ENCODE peak calls at places on chromosomes 13 and 19, in seven cellular contexts. P, E, U, A, M, X and T are unnamed samples.

GRCh38 chr13:93169980-93170379 is 56.6 kb upstream of the GPC6 start:
- DNase-seq in U (no peak), P (peak; percentile 99), M (peak; percentile 58), E (peak; percentile 69), X (no peak), A (no peak), T (peak; percentile 100)

GRCh38 chr13:113722921-113723320 is 36.1 kb upstream of the TMEM255B start:
- DNase-seq in A (no peak), P (no peak), X (no peak), M (no peak), U (no peak), E (no peak), T (no peak)

GRCh38 chr13:106794131-106794530 is 226.2 kb upstream of the ARGLU1 start:
- DNase-seq in A (no peak), E (no peak), U (no peak), P (no peak), M (no peak), X (no peak), T (no peak)

GRCh38 chr19:38028913-38029565 is 122.0 kb downstream of the SIPA1L3 start:
- DNase-seq in A (no peak), U (no peak), X (no peak), P (peak; percentile 34), E (no peak), M (peak; percentile 38), T (no peak)

GRCh38 chr13:97221989-97222700 is at the start of gene MBNL2:
- DNase-seq in P (peak; percentile 92), M (peak; percentile 96), E (peak; percentile 91), X (peak; percentile 77), A (peak; percentile 93), U (peak; percentile 75), T (peak; percentile 97)

GRCh38 chr19:7004313-7004931 is 16.8 kb downstream of the MBD3L2B start:
- DNase-seq in A (no peak), X (peak; percentile 27), P (peak; percentile 33), M (peak; percentile 65), U (no peak), E (peak; percentile 16), T (no peak)

GRCh38 chr19:51372649-51373504 is at the start of gene NKG7:
- DNase-seq in P (no peak), X (no peak), M (no peak), U (no peak), E (no peak), A (no peak), T (no peak)

GRCh38 chr13:41995946-41996345 is 35.0 kb upstream of the VWA8 start:
- DNase-seq in M (peak; percentile 47), P (peak; percentile 61), U (no peak), X (no peak), A (no peak), E (no peak), T (peak; percentile 85)

GRCh38 chr13:99522288-99522687 is 21.0 kb downstream of the TM9SF2 start:
- DNase-seq in M (no peak), E (no peak), A (no peak), P (no peak), U (no peak), X (no peak), T (no peak)